ENCODE peak calls at places on chromosomes 13 and 19, in ten cellular contexts. L is prostate gland; U is AG09309; I is IMR-90; C is foreskin fibroblast; H is heart left ventricle; R is HFFc6; S is AG09319; E is CD4-positive, alpha-beta T cell; T is uterus. G is an unnamed sample.

GRCh38 chr13:75723927-75724326 is 87.8 kb downstream of the LMO7 start:
- DNase-seq in L (no peak), U (no peak), I (no peak), C (no peak), H (no peak), R (no peak), S (no peak), E (no peak), T (no peak), G (no peak)

GRCh38 chr19:8721334-8721733 is at the start of gene OR2Z1:
- DNase-seq in L (no peak), U (no peak), I (no peak), C (no peak), H (no peak), R (no peak), S (no peak), E (no peak), T (no peak), G (no peak)

GRCh38 chr13:63139277-63139676 is 1723.6 kb upstream of the PCDH20 start:
- DNase-seq in L (no peak), U (no peak), I (no peak), C (no peak), H (no peak), R (no peak), S (no peak), E (no peak), T (no peak), G (no peak)

GRCh38 chr13:104586010-104586746 is 1520.0 kb upstream of the SLC10A2 start:
- DNase-seq in L (no peak), U (no peak), I (peak; percentile 87), C (no peak), H (no peak), R (no peak), S (no peak), E (no peak), T (no peak), G (no peak)

GRCh38 chr13:105365831-105366230 is 1169.6 kb downstream of the EFNB2 start:
- DNase-seq in L (no peak), U (no peak), I (no peak), C (no peak), H (no peak), R (no peak), S (no peak), E (no peak), T (no peak), G (no peak)

GRCh38 chr13:74966814-74967213 is 515.2 kb downstream of the TBC1D4 start:
- DNase-seq in L (no peak), U (no peak), I (no peak), C (peak; percentile 15), H (peak; percentile 21), R (no peak), S (no peak), E (no peak), T (no peak), G (peak; percentile 14)

GRCh38 chr13:94674609-94675348 is 37.6 kb downstream of the SOX21 start:
- DNase-seq in L (peak; percentile 37), U (no peak), I (peak; percentile 30), C (peak; percentile 12), H (peak; percentile 27), R (peak; percentile 11), S (peak; percentile 8), E (peak; percentile 41), T (no peak), G (peak; percentile 72)

GRCh38 chr19:19464339-19465098 is 50.8 kb downstream of the TSSK6 start:
- DNase-seq in L (no peak), U (no peak), I (peak; percentile 73), C (peak; percentile 35), H (no peak), R (no peak), S (no peak), E (no peak), T (no peak), G (peak; percentile 30)

GRCh38 chr19:30311911-30312310 is 60.3 kb upstream of the ZNF536 start:
- DNase-seq in L (no peak), U (no peak), I (no peak), C (no peak), H (no peak), R (no peak), S (no peak), E (no peak), T (no peak), G (no peak)

DNA sequence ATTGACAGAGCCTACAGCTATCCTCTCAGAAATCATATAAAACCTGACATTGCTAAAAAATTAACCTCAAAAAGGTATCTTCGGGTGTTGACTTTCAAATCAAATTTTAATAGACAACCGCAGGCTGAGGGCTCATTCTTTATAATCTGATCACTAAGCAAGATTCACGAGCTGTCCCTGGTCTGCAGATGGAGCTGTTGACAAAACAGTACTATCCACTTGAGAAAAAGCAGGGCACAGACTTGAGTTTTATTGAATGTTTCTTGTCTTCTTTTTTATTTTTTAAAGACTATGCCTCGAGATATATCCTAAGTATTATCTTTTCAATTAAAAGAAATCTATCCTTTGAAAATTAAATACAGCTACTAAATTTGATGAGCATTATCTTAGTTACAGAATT is 540.5 kb downstream of the PCDH9 start:
- DNase-seq in L (no peak), U (no peak), I (peak; percentile 40), C (no peak), H (no peak), R (peak; percentile 12), S (no peak), E (no peak), T (no peak), G (no peak)
- TF ChIP-seq CTCF in L (no peak), U (peak; percentile 42), I (peak; percentile 42), C (peak; percentile 28), H (no peak), R (no peak), S (peak; percentile 12), E (no peak), T (no peak), G (peak; percentile 30)

DNA sequence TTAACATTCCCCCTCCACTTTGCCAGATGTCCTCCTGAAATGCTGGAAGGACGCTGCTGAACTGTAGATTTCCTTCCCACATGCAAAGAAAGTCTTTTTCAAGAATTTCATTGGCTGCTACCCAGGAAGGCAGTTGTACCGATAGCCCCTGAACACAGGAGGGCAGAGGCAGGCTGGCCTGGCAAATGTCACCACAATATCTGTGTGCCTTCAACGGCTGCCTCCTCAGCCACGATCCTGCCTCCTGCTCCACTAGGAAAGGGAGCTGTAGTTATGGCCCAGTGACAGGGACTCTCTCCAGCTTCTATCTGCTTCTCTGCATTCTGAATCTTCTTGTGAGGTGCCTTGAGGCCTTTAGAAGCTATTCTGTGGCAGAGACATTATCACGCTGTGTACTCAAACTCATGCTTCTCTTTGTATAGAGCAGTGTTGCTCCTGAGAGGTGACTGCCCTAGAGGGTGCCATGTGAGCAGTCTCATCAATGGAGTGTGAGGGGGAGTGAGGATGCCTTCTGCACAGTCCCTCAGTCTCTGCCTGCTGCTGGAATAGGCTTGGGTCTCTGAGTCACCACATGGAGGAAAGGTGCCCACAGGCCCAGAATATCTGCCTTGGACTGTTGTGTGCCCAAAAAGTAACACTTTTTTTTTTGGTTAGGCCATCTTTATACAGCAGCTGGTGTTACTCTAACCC is 279.8 kb downstream of the DNAJC15 start:
- DNase-seq in L (peak; percentile 65), U (no peak), I (peak; percentile 70), C (peak; percentile 65), H (peak; percentile 78), R (peak; percentile 28), S (peak; percentile 48), E (no peak), T (peak; percentile 24), G (peak; percentile 28)
- TF ChIP-seq CTCF in L (no peak), U (peak; percentile 47), I (peak; percentile 59), C (peak; percentile 62), H (peak; percentile 43), R (peak; percentile 63), S (peak; percentile 67), E (no peak), T (peak; percentile 19), G (peak; percentile 58)

DNA sequence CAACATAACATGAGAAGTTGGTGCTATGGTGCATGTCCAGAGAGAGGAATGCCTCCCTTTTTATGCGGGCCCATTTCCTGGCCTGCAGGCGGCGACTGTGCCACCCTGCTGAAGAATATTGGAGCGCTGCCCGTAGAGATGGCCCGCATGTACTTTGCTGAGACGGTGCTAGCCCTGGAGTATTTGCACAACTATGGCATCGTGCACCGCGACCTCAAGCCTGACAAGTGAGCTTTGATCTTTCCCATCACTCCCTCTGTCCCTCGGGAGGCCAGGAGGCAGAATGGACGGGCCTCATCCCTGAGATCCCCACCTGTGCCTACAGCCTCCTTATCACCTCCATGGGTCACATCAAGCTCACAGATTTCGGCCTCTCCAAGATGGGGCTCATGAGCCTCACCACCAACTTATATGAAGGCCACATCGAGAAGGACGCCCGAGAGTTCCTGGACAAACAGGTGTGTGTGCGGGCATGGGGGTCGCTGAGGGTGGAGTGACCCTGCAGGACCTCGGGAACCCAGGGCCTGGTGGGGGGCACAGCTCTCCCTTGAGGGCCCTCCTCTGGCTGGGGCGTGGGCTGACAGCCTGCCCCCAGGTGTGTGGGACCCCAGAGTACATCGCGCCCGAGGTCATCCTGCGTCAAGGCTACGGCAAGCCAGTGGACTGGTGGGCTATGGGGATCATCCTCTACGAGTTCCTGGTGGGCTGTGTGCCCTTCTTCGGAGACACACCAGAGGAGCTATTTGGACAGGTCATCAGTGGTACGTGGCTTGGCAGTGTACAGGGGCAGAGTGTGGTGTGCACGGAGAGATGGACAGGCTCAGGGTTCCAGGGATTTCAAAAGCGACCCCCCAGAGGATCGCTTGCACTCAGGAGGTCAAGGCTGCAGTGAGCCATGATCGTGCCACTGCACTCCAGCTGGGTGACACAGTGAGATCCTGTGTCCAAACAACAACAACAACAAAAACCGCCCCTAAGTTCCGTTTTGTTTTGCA is 16.2 kb downstream of the DNASE2 start:
- DNase-seq in L (no peak), U (no peak), I (no peak), C (no peak), H (no peak), R (no peak), S (no peak), E (no peak), T (no peak), G (no peak)
- TF ChIP-seq CTCF in L (no peak), U (no peak), I (no peak), C (no peak), H (no peak), R (no peak), S (no peak), E (no peak), T (no peak), G (no peak)

DNA sequence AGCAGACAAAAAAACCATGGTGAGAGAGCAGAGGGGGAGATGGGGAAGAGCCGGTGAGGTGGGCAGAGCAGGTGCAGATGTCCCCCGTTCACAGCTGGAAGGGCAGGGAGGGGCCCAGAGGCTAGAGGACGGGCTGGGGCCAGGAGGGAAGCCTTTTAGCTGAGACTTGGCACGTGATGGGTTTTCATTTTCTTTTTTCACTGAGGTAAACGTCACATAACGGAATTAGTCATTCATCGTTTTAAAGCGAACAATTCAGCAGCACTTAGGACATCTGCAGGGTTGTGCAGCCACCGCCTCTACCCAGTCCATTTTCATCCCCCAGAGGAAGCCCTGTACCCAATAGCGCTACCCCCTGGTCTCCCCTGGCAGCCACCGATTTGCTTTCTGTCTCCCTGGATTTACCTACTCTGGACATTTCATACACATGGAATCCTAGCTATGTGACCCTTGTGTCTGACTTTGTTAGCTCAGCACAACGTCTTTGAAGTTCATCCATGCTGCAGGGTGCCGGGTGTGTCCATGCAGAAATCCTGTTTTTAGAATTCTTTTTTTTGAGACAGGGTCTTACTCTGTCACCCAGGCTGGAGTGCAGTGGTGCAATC is 16.0 kb upstream of the EMC10 start:
- DNase-seq in L (no peak), U (no peak), I (peak; percentile 50), C (peak; percentile 38), H (no peak), R (peak; percentile 45), S (no peak), E (no peak), T (no peak), G (no peak)
- TF ChIP-seq CTCF in L (no peak), U (no peak), I (no peak), C (no peak), H (no peak), R (no peak), S (no peak), E (no peak), T (no peak), G (no peak)

G was measured in neural crest cell.